ENCODE peak calls at places on chromosome 4, in eight cellular contexts. N is activated CD8-positive, alpha-beta memory T cell treated with anti-CD3 and anti-CD28 coated beads, Interleukin-2, amount 50 U/mL, for 48 hours; X is skeletal muscle cell; A is HFF-Myc; P is cerebellum; Z is amniotic stem cell; I is AG09309; J is fibroblast of the conjunctiva. W is an unnamed sample.

GRCh38 chr4:102675142-102675541 is 85.6 kb downstream of the MANBA start:
- DNase-seq in X (no peak), Z (no peak), N (no peak), J (no peak), P (no peak), I (no peak), A (no peak), W (no peak)

GRCh38 chr4:84470204-84470785 is 28.8 kb downstream of the NKX6-1 start:
- DNase-seq in Z (no peak), P (no peak), N (no peak), I (no peak), J (no peak), X (no peak), A (no peak), W (no peak)

GRCh38 chr4:186092296-186092695 is 12.2 kb upstream of the FAM149A start:
- DNase-seq in P (no peak), N (no peak), Z (no peak), J (no peak), X (no peak), I (no peak), A (no peak), W (no peak)

GRCh38 chr4:175450446-175450845 is 361.6 kb downstream of the GPM6A start:
- DNase-seq in A (no peak), Z (no peak), N (no peak), J (no peak), I (no peak), P (no peak), X (no peak), W (no peak)

GRCh38 chr4:10496200-10496599 is 39.0 kb upstream of the ZNF518B start:
- DNase-seq in X (no peak), I (no peak), P (no peak), N (no peak), Z (no peak), A (no peak), J (no peak), W (no peak)

GRCh38 chr4:64588507-64588906 is 179.3 kb upstream of the TECRL start:
- DNase-seq in P (no peak), J (no peak), Z (no peak), X (no peak), A (no peak), N (no peak), I (no peak), W (no peak)

GRCh38 chr4:85548116-85548515 is 73.2 kb downstream of the ARHGAP24 start:
- DNase-seq in A (no peak), J (no peak), X (no peak), I (no peak), Z (no peak), P (no peak), N (no peak), W (no peak)

GRCh38 chr4:88215351-88215750 is 56.9 kb upstream of the ABCG2 start:
- DNase-seq in X (no peak), P (no peak), J (no peak), I (no peak), Z (no peak), A (no peak), N (no peak), W (no peak)

GRCh38 chr4:99868126-99868596 is 26.1 kb downstream of the LAMTOR3 start:
- DNase-seq in I (peak), N (no peak), J (peak), A (peak), P (no peak), X (peak), Z (peak), W (no peak)

GRCh38 chr4:185192059-185192458 is 11.7 kb downstream of the CFAP97 start:
- DNase-seq in A (no peak), P (no peak), Z (no peak), X (no peak), N (no peak), J (no peak), I (no peak), W (no peak)

GRCh38 chr4:26861434-26862186 is 969 bp downstream of the STIM2 start:
- DNase-seq in J (peak), N (peak), I (no peak), A (no peak), P (peak), X (no peak), Z (peak), W (no peak)

GRCh38 chr4:23279377-23279988 is 586.7 kb downstream of the GBA3 start:
- DNase-seq in Z (no peak), A (no peak), J (no peak), N (no peak), P (no peak), I (no peak), X (no peak), W (no peak)

GRCh38 chr4:87219648-87220093 is 747 bp downstream of the KLHL8 start:
- DNase-seq in Z (no peak), A (peak), I (no peak), J (no peak), P (peak), X (no peak), N (peak), W (no peak)

GRCh38 chr4:161186750-161187149 is 977.0 kb downstream of the FSTL5 start:
- DNase-seq in X (no peak), I (no peak), A (no peak), P (no peak), J (no peak), N (no peak), Z (no peak), W (no peak)

GRCh38 chr4:77818077-77818666 is 996 bp downstream of the CNOT6L start:
- DNase-seq in Z (peak), X (peak), I (peak), P (peak), N (no peak), A (peak), J (peak), W (no peak)

GRCh38 chr4:163548481-163549243 is 54.2 kb downstream of the TMA16 start:
- DNase-seq in J (peak), N (no peak), I (no peak), A (peak), P (peak), X (peak), Z (peak), W (peak)

GRCh38 chr4:15262396-15262795 is 165.4 kb upstream of the C1QTNF7 start:
- DNase-seq in A (no peak), I (no peak), P (no peak), Z (no peak), N (no peak), X (no peak), J (no peak), W (no peak)

GRCh38 chr4:32768664-32769389 is 2048.7 kb downstream of the PCDH7 start:
- DNase-seq in N (no peak), Z (no peak), X (no peak), A (no peak), J (no peak), P (no peak), I (no peak), W (no peak)

GRCh38 chr4:26126135-26126718 is 194.6 kb upstream of the RBPJ start:
- DNase-seq in N (no peak), P (no peak), Z (no peak), A (no peak), X (no peak), J (no peak), I (no peak), W (no peak)

GRCh38 chr4:7540654-7541413 is 106.1 kb upstream of the PSAPL1 start:
- DNase-seq in X (no peak), Z (no peak), I (no peak), J (no peak), A (no peak), P (no peak), N (no peak), W (no peak)

GRCh38 chr4:44025376-44026020 is 423.1 kb downstream of the KCTD8 start:
- DNase-seq in J (no peak), P (no peak), N (no peak), I (no peak), X (no peak), Z (no peak), A (no peak), W (peak)

GRCh38 chr4:97496298-97496873 is 646.9 kb downstream of the STPG2 start:
- DNase-seq in P (no peak), A (no peak), Z (no peak), J (no peak), N (no peak), X (no peak), I (no peak), W (no peak)